ENCODE peak calls at places on chromosome 1, in ten cellular contexts. L is body of pancreas; V is central memory CD4-positive, alpha-beta T cell; J is colonic mucosa; Y is thoracic aorta; W is mucosa of gallbladder; D is upper lobe of left lung; T is stimulated activated CD8-positive, alpha-beta memory T cell treated with anti-CD3 and anti-CD28 coated beads, Interleukin-15, amount 100 ng/mL, for 4 hours; P is T1000; N is fibroblast of the conjunctiva. S is an unnamed sample.

GRCh38 chr1:192506741-192507155 is 68.8 kb upstream of the RGS1 start:
- DNase-seq in L (no peak), V (no peak), J (no peak), Y (no peak), W (no peak), D (no peak), T (no peak), P (no peak), N (no peak), S (peak; percentile 27)

GRCh38 chr1:233732206-233732605 is 118.3 kb downstream of the KCNK1 start:
- DNase-seq in L (no peak), V (no peak), J (no peak), Y (no peak), W (no peak), D (no peak), T (no peak), P (no peak), N (no peak), S (no peak)

GRCh38 chr1:21607549-21608529 is 61.3 kb downstream of the RAP1GAP start:
- DNase-seq in L (peak; percentile 93), V (no peak), J (peak; percentile 98), Y (peak; percentile 17), W (peak; percentile 95), D (peak; percentile 86), T (no peak), P (no peak), N (peak; percentile 69), S (peak; percentile 94)

GRCh38 chr1:203470240-203470639 is 5.4 kb upstream of the PRELP start:
- DNase-seq in L (no peak), V (no peak), J (no peak), Y (no peak), W (no peak), D (no peak), T (no peak), P (no peak), N (no peak), S (no peak)

GRCh38 chr1:216815239-216815955 is 92.2 kb upstream of the ESRRG start:
- DNase-seq in L (no peak), V (no peak), J (peak; percentile 18), Y (no peak), W (peak; percentile 12), D (no peak), T (no peak), P (no peak), N (no peak), S (peak; percentile 30)

GRCh38 chr1:83554174-83554573 is 444.8 kb downstream of the TTLL7 start:
- DNase-seq in L (no peak), V (no peak), J (no peak), Y (no peak), W (no peak), D (no peak), T (no peak), P (no peak), N (no peak), S (no peak)

GRCh38 chr1:28122183-28122582 is 33.8 kb upstream of the EYA3 start:
- DNase-seq in L (no peak), V (no peak), J (no peak), Y (no peak), W (no peak), D (no peak), T (no peak), P (no peak), N (no peak), S (no peak)

GRCh38 chr1:212959266-212960220 is 9.2 kb downstream of the VASH2 start:
- DNase-seq in L (no peak), V (no peak), J (no peak), Y (no peak), W (no peak), D (no peak), T (no peak), P (no peak), N (no peak), S (no peak)

GRCh38 chr1:26281971-26282693 is 2.2 kb downstream of the SH3BGRL3 start:
- DNase-seq in L (no peak), V (no peak), J (peak; percentile 35), Y (no peak), W (no peak), D (no peak), T (no peak), P (no peak), N (no peak), S (peak; percentile 63)

GRCh38 chr1:248155927-248156326 is 11.0 kb downstream of the OR2M5 start:
- DNase-seq in L (no peak), V (no peak), J (no peak), Y (no peak), W (no peak), D (no peak), T (no peak), P (no peak), N (no peak), S (no peak)

GRCh38 chr1:107662976-107663375 is 302.0 kb downstream of the VAV3 start:
- DNase-seq in L (no peak), V (no peak), J (no peak), Y (no peak), W (no peak), D (no peak), T (no peak), P (no peak), N (no peak), S (no peak)

GRCh38 chr1:22728751-22729399 is 18.2 kb downstream of the EPHB2 start:
- DNase-seq in L (peak; percentile 22), V (no peak), J (no peak), Y (no peak), W (no peak), D (no peak), T (no peak), P (no peak), N (no peak), S (no peak)

GRCh38 chr1:47184771-47185677 is 4.8 kb downstream of the PDZK1IP1 start:
- DNase-seq in L (no peak), V (no peak), J (no peak), Y (no peak), W (no peak), D (no peak), T (no peak), P (no peak), N (no peak), S (no peak)

S was measured in hepatocyte.